ENCODE peak calls at places on chromosome 3, in eight cellular contexts. V, O, T, S, W, X, Y and L are unnamed samples.

GRCh38 chr3:175426805-175427204 is 567.7 kb downstream of the NAALADL2 start:
- DNase-seq in Y (no peak), T (no peak), V (no peak), O (no peak), X (no peak), S (no peak), W (no peak), L (no peak)

GRCh38 chr3:30567139-30567753 is 39.2 kb upstream of the TGFBR2 start:
- DNase-seq in Y (no peak), O (peak), W (no peak), T (no peak), S (no peak), X (no peak), V (no peak), L (no peak)

GRCh38 chr3:128455786-128456748 is 10.6 kb downstream of the DNAJB8 start:
- DNase-seq in O (no peak), Y (no peak), S (no peak), X (peak), W (no peak), T (no peak), V (no peak), L (no peak)

GRCh38 chr3:30658328-30659052 is 52.1 kb downstream of the TGFBR2 start:
- DNase-seq in X (no peak), O (no peak), S (peak), Y (peak), V (peak), W (no peak), T (peak), L (peak)

GRCh38 chr3:197454014-197454413 is 101.8 kb downstream of the BDH1 start:
- DNase-seq in T (peak), Y (no peak), W (no peak), V (peak), X (peak), O (no peak), S (no peak), L (peak)

GRCh38 chr3:190038050-190038631 is 82.6 kb downstream of the P3H2 start:
- DNase-seq in T (peak), W (no peak), V (peak), S (no peak), O (no peak), Y (no peak), X (peak), L (no peak)

GRCh38 chr3:23991236-23992050 is 46.4 kb downstream of the NR1D2 start:
- DNase-seq in T (no peak), O (no peak), S (no peak), Y (no peak), X (peak), V (no peak), W (no peak), L (no peak)

GRCh38 chr3:181711325-181712135 is at the start of gene SOX2:
- DNase-seq in X (peak), V (peak), T (peak), Y (no peak), W (peak), O (peak), S (no peak), L (no peak)

GRCh38 chr3:4754180-4755086 is 224.8 kb upstream of the BHLHE40 start:
- DNase-seq in X (no peak), O (no peak), T (no peak), S (no peak), Y (peak), V (no peak), W (no peak), L (peak)

GRCh38 chr3:117745516-117745915 is 1035.9 kb downstream of the TUSC7 start:
- DNase-seq in T (no peak), V (no peak), S (no peak), X (no peak), W (no peak), Y (no peak), O (no peak), L (no peak)

GRCh38 chr3:97884724-97885123 is 62.9 kb downstream of the CRYBG3 start:
- DNase-seq in O (no peak), W (no peak), V (no peak), X (no peak), T (no peak), S (no peak), Y (no peak), L (no peak)

GRCh38 chr3:161163297-161163696 is 57.8 kb upstream of the NMD3 start:
- DNase-seq in X (no peak), O (peak), Y (no peak), V (peak), S (peak), T (peak), W (peak), L (peak)

GRCh38 chr3:1348547-1348946 is 255.7 kb downstream of the CNTN6 start:
- DNase-seq in S (no peak), Y (no peak), V (no peak), W (no peak), T (no peak), O (peak), X (no peak), L (no peak)

GRCh38 chr3:50242778-50243551 is 7.0 kb downstream of the GNAI2 start:
- DNase-seq in X (no peak), V (no peak), S (no peak), O (peak), W (peak), Y (no peak), T (no peak), L (peak)

GRCh38 chr3:118347781-118348557 is 686.7 kb downstream of the IGSF11 start:
- DNase-seq in V (no peak), X (peak), Y (no peak), S (no peak), O (no peak), W (peak), T (no peak), L (no peak)

GRCh38 chr3:105518806-105519418 is 152.2 kb downstream of the ALCAM start:
- DNase-seq in T (peak), Y (peak), O (peak), V (peak), S (peak), X (peak), W (peak), L (peak)

GRCh38 chr3:76698136-76698535 is 341.8 kb upstream of the ROBO2 start:
- DNase-seq in T (no peak), S (no peak), W (no peak), Y (no peak), O (no peak), V (no peak), X (no peak), L (no peak)

GRCh38 chr3:123552095-123552714 is 32.6 kb downstream of the HACD2 start:
- DNase-seq in V (no peak), S (no peak), Y (no peak), T (peak), X (peak), O (peak), W (peak), L (no peak)

GRCh38 chr3:64340636-64341240 is 115.5 kb upstream of the PRICKLE2 start:
- DNase-seq in Y (no peak), W (no peak), S (no peak), V (no peak), O (no peak), T (no peak), X (no peak), L (no peak)

GRCh38 chr3:36648241-36649034 is 115.9 kb downstream of the DCLK3 start:
- DNase-seq in T (peak), O (no peak), V (peak), S (peak), W (no peak), X (no peak), Y (peak), L (no peak)

GRCh38 chr3:111763968-111764367 is 95.1 kb upstream of the PHLDB2 start:
- DNase-seq in T (no peak), W (no peak), X (no peak), O (no peak), S (no peak), Y (no peak), V (no peak), L (no peak)

GRCh38 chr3:13352621-13353131 is 67.4 kb downstream of the NUP210 start:
- DNase-seq in Y (no peak), T (peak), X (no peak), O (no peak), W (peak), V (no peak), S (no peak), L (peak)

GRCh38 chr3:41740374-41740773 is 221.5 kb downstream of the ULK4 start:
- DNase-seq in W (no peak), V (no peak), T (no peak), X (no peak), S (no peak), O (no peak), Y (no peak), L (no peak)

GRCh38 chr3:64578797-64579196 is 109.0 kb downstream of the ADAMTS9 start:
- DNase-seq in S (no peak), V (no peak), O (no peak), T (no peak), W (no peak), Y (no peak), X (no peak), L (no peak)

GRCh38 chr3:51709004-51709420 is 2.1 kb downstream of the GRM2 start:
- DNase-seq in X (peak), S (no peak), O (no peak), W (no peak), T (no peak), Y (no peak), V (no peak), L (no peak)

GRCh38 chr3:190017575-190018288 is 103.0 kb downstream of the P3H2 start:
- DNase-seq in X (peak), S (peak), W (no peak), V (peak), Y (no peak), O (peak), T (peak), L (no peak)

GRCh38 chr3:115428825-115429224 is 194.5 kb upstream of the GAP43 start:
- DNase-seq in Y (no peak), X (no peak), T (peak), S (no peak), O (peak), V (no peak), W (no peak), L (no peak)

GRCh38 chr3:45051685-45052084 is 25.6 kb downstream of the CLEC3B start:
- DNase-seq in Y (no peak), X (no peak), O (no peak), T (no peak), S (no peak), W (no peak), V (no peak), L (no peak)

GRCh38 chr3:54164192-54164975 is 42.0 kb downstream of the CACNA2D3 start:
- DNase-seq in O (no peak), W (no peak), T (no peak), Y (no peak), S (no peak), V (no peak), X (no peak), L (no peak)

DNA sequence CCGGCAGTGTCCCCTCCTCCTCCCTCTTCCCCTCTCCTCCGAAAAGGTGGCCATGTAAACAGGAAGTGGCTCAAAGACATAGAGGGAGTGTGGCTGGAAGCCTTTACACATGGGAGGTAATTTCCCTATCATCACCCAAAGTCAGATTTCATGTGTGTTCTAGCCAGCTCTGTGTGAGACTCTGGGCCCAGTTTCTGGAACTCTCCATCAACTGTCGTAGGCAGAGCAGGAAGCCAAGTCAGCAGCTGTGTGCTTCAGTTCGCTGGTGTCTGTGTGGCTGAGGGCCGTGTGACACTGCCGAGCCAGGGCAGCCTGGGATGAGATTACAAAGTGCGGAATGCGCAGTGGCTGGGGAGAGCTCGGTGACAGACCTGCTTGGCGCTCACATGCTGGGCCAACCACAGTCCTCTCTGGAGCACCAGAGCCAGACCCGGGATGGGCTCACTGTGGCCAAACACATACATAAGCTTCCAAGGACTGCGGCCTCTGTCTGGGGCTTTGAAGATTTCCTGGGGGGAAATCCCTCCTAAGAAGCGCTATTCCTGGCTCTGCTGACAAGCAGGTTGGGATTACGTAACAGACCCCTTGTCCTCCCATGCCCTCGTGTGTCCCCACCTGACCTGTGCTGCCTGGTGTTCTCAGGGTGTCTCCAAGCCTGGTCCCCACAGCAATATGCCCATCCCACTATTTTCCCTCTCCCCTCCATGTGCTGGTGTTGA is 50.7 kb downstream of the UMPS start:
- DNase-seq in O (peak), Y (no peak), V (no peak), T (no peak), X (peak), W (no peak), S (no peak), L (no peak)
- TF ChIP-seq REST in O (no peak), Y (no peak), V (no peak), T (no peak), X (no peak), W (no peak), S (no peak), L (no peak)

DNA sequence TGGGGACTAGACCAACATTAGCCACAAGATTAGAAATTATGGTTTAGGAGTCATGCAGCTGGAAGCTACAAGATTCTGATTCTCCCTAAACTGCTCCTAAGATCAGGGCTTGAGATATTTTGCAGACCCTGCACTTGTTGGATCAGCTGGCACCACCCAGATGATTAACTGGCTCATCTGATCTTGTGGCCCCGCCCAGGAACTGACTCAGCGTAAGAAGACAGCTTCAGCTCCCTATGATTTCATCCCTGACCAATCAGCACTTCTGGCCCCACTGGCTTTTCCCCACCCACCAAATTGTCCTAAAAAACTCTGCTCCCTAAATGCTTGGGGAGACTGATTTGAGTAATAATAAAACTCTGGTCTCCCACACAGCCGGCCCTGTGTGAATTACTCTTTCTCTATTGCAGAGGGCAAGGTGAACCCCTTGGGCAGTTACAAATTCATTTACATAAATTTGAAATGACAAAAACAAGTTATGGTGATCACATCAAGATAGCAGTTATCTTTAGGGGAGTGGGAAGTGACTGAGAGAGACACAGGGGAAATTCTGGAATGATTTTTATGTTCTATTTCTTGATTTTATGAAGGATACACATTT is 76.5 kb downstream of the CD200R1L start:
- DNase-seq in S (no peak), X (no peak), V (peak), T (peak), W (peak), Y (no peak), O (peak), L (no peak)
- TF ChIP-seq REST in S (no peak), X (no peak), V (no peak), T (no peak), W (no peak), Y (no peak), O (no peak), L (no peak)

DNA sequence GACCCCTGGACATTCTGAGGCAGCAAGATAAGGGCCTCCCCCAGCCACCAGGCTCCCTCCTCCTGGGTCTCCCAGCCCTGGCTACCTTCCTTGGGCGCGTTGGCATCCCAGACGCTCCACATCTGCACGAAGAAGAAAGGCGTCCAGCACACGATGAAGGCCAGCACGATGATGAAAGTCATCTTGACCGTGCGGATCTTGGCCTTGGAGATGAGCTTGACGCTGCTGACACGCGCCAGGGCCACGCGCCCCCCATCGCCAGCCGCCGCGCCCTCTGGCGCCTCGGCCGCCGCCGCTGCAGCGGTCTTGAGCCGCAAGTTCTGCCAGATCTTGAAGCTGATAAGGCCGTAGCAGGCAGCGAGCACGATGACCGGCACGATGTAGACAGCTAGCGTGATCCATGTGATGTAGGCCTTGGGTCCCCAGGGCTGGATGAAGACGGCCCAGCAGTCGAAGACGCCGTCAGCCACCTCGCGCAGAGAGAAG is 2.2 kb downstream of the OXTR start:
- DNase-seq in W (no peak), T (no peak), X (no peak), S (no peak), O (no peak), V (no peak), Y (no peak), L (no peak)
- TF ChIP-seq REST in W (no peak), T (no peak), X (no peak), S (no peak), O (no peak), V (no peak), Y (no peak), L (no peak)

DNA sequence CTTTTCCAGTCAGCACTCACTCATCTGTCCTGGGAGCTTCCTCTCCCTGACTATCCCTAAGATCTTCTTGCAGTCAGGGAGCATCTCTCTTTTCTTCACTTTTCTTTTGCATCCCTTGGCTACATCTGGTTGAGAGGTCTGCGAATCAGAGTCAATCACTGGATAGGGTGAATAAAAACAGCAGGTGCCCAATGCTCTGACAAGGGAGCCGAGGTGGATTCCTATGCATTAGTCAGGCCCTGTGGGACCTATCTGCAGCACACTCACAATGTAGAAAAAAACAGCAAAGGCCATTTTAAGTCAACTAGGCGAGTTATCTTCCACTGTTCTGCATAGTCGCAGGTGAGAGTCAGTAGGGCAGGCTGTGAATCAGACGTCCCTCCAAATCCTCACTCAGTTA is 35.5 kb downstream of the DZIP1L start:
- DNase-seq in S (no peak), Y (no peak), W (no peak), X (no peak), O (no peak), T (no peak), V (no peak), L (no peak)
- TF ChIP-seq REST in S (no peak), Y (no peak), W (no peak), X (no peak), O (no peak), T (no peak), V (no peak), L (no peak)

GRCh38 chr3:148202386-148202785 is 495.3 kb upstream of the AGTR1 start:
- DNase-seq in W (no peak), V (no peak), O (no peak), S (no peak), Y (no peak), T (no peak), X (no peak), L (peak)
- TF ChIP-seq REST in W (no peak), V (no peak), O (no peak), S (no peak), Y (no peak), T (no peak), X (no peak), L (no peak)

GRCh38 chr3:127237835-127238234 is 44.9 kb downstream of the PRR23E start:
- DNase-seq in S (no peak), Y (no peak), V (no peak), T (no peak), W (no peak), X (no peak), O (no peak), L (no peak)

GRCh38 chr3:127233371-127233770 is 40.4 kb downstream of the PRR23E start:
- DNase-seq in Y (no peak), T (no peak), V (no peak), W (no peak), O (peak), X (no peak), S (no peak), L (no peak)

GRCh38 chr3:127234784-127235183 is 41.9 kb downstream of the PRR23E start:
- DNase-seq in V (no peak), X (no peak), S (no peak), T (no peak), O (no peak), Y (no peak), W (no peak), L (no peak)

GRCh38 chr3:127235706-127236105 is 42.8 kb downstream of the PRR23E start:
- DNase-seq in S (no peak), V (no peak), T (no peak), X (no peak), O (no peak), Y (no peak), W (no peak), L (no peak)

DNA sequence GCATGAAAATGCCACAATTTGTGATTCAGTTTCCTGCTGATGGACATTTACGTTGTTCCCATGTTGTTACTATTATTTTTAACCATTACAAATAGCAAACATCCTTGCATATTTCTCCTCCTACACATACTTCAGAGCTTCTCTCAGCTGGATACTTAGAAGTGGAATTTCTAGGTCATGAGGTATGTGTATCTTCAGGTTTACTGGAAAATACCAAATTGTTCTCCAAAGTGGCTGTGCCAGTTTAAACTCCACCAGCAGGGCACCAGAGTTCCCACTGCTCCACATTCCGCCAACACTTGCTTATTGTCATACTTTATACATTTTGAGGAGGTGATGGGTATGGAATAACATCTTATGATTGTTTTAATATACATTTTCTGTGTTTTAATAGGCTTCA is 45.7 kb downstream of the PRR23E start:
- DNase-seq in V (no peak), W (no peak), O (no peak), X (no peak), T (no peak), Y (no peak), S (no peak), L (no peak)
- TF ChIP-seq REST in V (no peak), W (no peak), O (no peak), X (no peak), T (no peak), Y (no peak), S (no peak), L (no peak)